ENCODE peak calls at places on chromosomes 6 and 20, in eight cellular contexts. Z is GM10248, E is progenitor cell of endocrine pancreas, K is heart left ventricle, U is tibial artery, B is right lobe of liver, S is endothelial cell, N is Caco-2. M is an unnamed sample.

GRCh38 chr20:44166008-44166407 is 21.0 kb downstream of the JPH2 start:
- DNase-seq in U (no peak), N (no peak), S (no peak), K (no peak), E (no peak), Z (no peak), B (no peak), M (no peak)

GRCh38 chr6:13766201-13766634 is 48.1 kb downstream of the MCUR1 start:
- DNase-seq in K (no peak), Z (no peak), B (no peak), S (no peak), N (no peak), E (no peak), U (no peak), M (no peak)

GRCh38 chr20:45985573-45985972 is 13.6 kb upstream of the ZNF335 start:
- DNase-seq in K (no peak), B (no peak), Z (no peak), U (no peak), E (no peak), S (no peak), N (peak; percentile 39), M (no peak)

GRCh38 chr20:63874254-63874653 is 9.2 kb downstream of the TPD52L2 start:
- DNase-seq in B (no peak), U (no peak), S (no peak), K (no peak), Z (no peak), N (no peak), E (no peak), M (no peak)

GRCh38 chr6:22575190-22575589 is 5.8 kb downstream of the HDGFL1 start:
- DNase-seq in E (no peak), U (no peak), K (no peak), B (no peak), Z (no peak), S (no peak), N (no peak), M (no peak)

GRCh38 chr20:45833883-45834796 is 541 bp downstream of the SNX21 start:
- DNase-seq in N (peak; percentile 83), S (peak; percentile 70), Z (peak; percentile 82), U (peak; percentile 90), K (peak; percentile 75), E (peak; percentile 64), B (peak; percentile 78), M (peak; percentile 85)

GRCh38 chr6:139611327-139611958 is 237.0 kb upstream of the CITED2 start:
- DNase-seq in Z (no peak), E (no peak), S (no peak), K (no peak), N (no peak), B (no peak), U (no peak), M (no peak)

GRCh38 chr6:158086706-158087518 is 81.2 kb downstream of the SERAC1 start:
- DNase-seq in N (no peak), E (no peak), K (peak; percentile 47), B (no peak), Z (no peak), U (peak; percentile 95), S (no peak), M (no peak)

GRCh38 chr20:39009348-39009747 is 47.2 kb downstream of the DHX35 start:
- DNase-seq in E (no peak), S (no peak), K (no peak), N (no peak), B (no peak), Z (no peak), U (no peak), M (no peak)

GRCh38 chr6:50936277-50936681 is 117.6 kb downstream of the TFAP2B start:
- DNase-seq in E (no peak), U (no peak), B (no peak), N (no peak), S (no peak), K (no peak), Z (no peak), M (no peak)

GRCh38 chr20:41910558-41910957 is 292.4 kb upstream of the CHD6 start:
- DNase-seq in Z (no peak), K (no peak), N (no peak), B (no peak), E (no peak), U (no peak), S (no peak), M (no peak)

GRCh38 chr6:16523550-16524379 is 237.5 kb downstream of the ATXN1 start:
- DNase-seq in K (peak; percentile 51), B (no peak), E (no peak), N (no peak), Z (no peak), S (no peak), U (no peak), M (no peak)

GRCh38 chr6:44238687-44239350 is 8.1 kb upstream of the HSP90AB1 start:
- DNase-seq in B (no peak), U (no peak), E (no peak), K (no peak), S (no peak), Z (no peak), N (no peak), M (no peak)

GRCh38 chr6:139373928-139374356 is 506 bp downstream of the CITED2 start:
- DNase-seq in K (no peak), Z (peak; percentile 31), E (peak; percentile 14), N (no peak), B (no peak), U (no peak), S (no peak), M (no peak)

GRCh38 chr6:57158658-57159057 is 13.5 kb upstream of the BAG2 start:
- DNase-seq in Z (no peak), B (no peak), S (no peak), N (no peak), K (no peak), U (no peak), E (no peak), M (no peak)

GRCh38 chr6:12886961-12887775 is 170.6 kb downstream of the PHACTR1 start:
- DNase-seq in K (no peak), S (no peak), B (no peak), E (no peak), U (no peak), Z (no peak), N (no peak), M (no peak)

GRCh38 chr20:18272451-18272850 is 15.9 kb upstream of the ZNF133 start:
- DNase-seq in B (no peak), S (no peak), E (no peak), U (no peak), Z (no peak), K (peak; percentile 49), N (peak; percentile 58), M (no peak)
- TF ChIP-seq CTCF in B (no peak), S (no peak), E (peak; percentile 25), U (no peak), Z (no peak), K (peak; percentile 12), N (peak; percentile 49), M (no peak)

GRCh38 chr6:166956444-166957086 is at the start of gene RNASET2:
- DNase-seq in Z (peak; percentile 93), B (peak; percentile 99), U (peak; percentile 98), N (peak; percentile 98), K (peak; percentile 97), S (peak; percentile 98), E (peak; percentile 99), M (peak; percentile 94)
- TF ChIP-seq CTCF in Z (no peak), B (no peak), U (no peak), N (no peak), K (no peak), S (no peak), E (no peak), M (no peak)

GRCh38 chr6:49423817-49424216 is 39.2 kb downstream of the MMUT start:
- DNase-seq in N (no peak), U (no peak), K (no peak), Z (no peak), E (no peak), B (no peak), S (no peak), M (no peak)
- TF ChIP-seq CTCF in N (peak; percentile 6), U (no peak), K (no peak), Z (no peak), E (no peak), B (no peak), S (no peak), M (no peak)

GRCh38 chr20:32820698-32821378 is 1.1 kb downstream of the MAPRE1 start:
- DNase-seq in B (no peak), K (no peak), S (no peak), Z (no peak), U (no peak), E (no peak), N (no peak), M (no peak)
- TF ChIP-seq CTCF in B (no peak), K (no peak), S (no peak), Z (no peak), U (no peak), E (no peak), N (no peak), M (no peak)

GRCh38 chr6:78835817-78836216 is 31.5 kb upstream of the IRAK1BP1 start:
- DNase-seq in U (no peak), K (no peak), Z (no peak), B (no peak), N (no peak), S (no peak), E (no peak), M (no peak)
- TF ChIP-seq CTCF in U (peak; percentile 16), K (no peak), Z (peak; percentile 23), B (peak; percentile 34), N (no peak), S (no peak), E (peak; percentile 9), M (no peak)

DNA sequence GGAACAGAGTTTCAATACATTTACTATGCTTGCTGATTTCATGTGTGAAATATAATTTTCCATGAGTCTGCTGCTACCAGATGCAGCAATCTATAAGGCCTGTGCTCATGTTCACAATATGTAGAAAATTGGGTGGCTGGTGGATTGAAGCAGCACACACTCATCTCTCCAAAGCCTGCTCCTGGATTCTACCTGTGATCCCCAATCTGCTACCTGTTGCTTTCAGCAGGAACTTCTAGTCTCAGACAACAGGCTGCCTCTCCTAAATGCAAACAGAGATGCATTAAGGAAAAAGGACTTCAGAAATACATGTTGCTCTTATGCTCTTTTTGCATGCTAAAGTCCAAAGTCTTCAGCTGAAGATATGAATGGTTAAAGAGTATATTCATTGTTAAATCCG is 30.9 kb upstream of the MCM9 start:
- DNase-seq in U (no peak), Z (no peak), N (no peak), B (no peak), E (no peak), K (no peak), S (no peak), M (no peak)
- TF ChIP-seq CTCF in U (no peak), Z (no peak), N (no peak), B (no peak), E (no peak), K (no peak), S (no peak), M (no peak)

M was measured in GM13976.